ENCODE peak calls at places on chromosomes 1 and 21, in nine cellular contexts. W is psoas muscle; J is MG63; I is upper lobe of right lung; R is fibroblast of lung; Z is CD8-positive, alpha-beta memory T cell; N is heart right ventricle; L is IMR-90; F is thyroid gland. V is an unnamed sample.

GRCh38 chr1:150017206-150017750 is 6.8 kb upstream of the OTUD7B start:
- DNase-seq in I (no peak), J (no peak), N (no peak), L (no peak), F (peak; percentile 10), W (no peak), Z (no peak), R (no peak), V (no peak)

GRCh38 chr1:72284398-72285073 is 2.2 kb upstream of the NEGR1 start:
- DNase-seq in N (peak; percentile 45), Z (no peak), F (peak; percentile 66), W (peak; percentile 51), L (peak; percentile 96), R (peak; percentile 96), J (peak; percentile 72), I (peak; percentile 64), V (peak; percentile 91)

GRCh38 chr1:214285622-214286440 is 4.9 kb downstream of the SMYD2 start:
- DNase-seq in Z (no peak), F (no peak), N (no peak), L (no peak), R (no peak), J (no peak), I (no peak), W (no peak), V (no peak)

GRCh38 chr1:206079130-206079529 is 26.2 kb downstream of the RHEX start:
- DNase-seq in L (no peak), J (no peak), Z (no peak), I (no peak), N (no peak), F (no peak), W (no peak), R (no peak), V (no peak)

GRCh38 chr1:238811211-238811610 is 575.2 kb upstream of the CHRM3 start:
- DNase-seq in L (no peak), R (peak; percentile 73), F (no peak), Z (no peak), W (no peak), N (no peak), J (no peak), I (no peak), V (peak; percentile 1)

GRCh38 chr21:16913010-16913409 is 599.8 kb upstream of the CXADR start:
- DNase-seq in Z (no peak), J (peak; percentile 34), W (no peak), N (no peak), L (no peak), R (no peak), F (peak; percentile 8), I (no peak), V (no peak)

GRCh38 chr21:14306143-14306907 is 76.6 kb downstream of the HSPA13 start:
- DNase-seq in R (no peak), W (no peak), N (no peak), I (no peak), F (no peak), L (peak; percentile 3), Z (no peak), J (no peak), V (peak; percentile 44)

GRCh38 chr1:62962794-62963776 is 179.2 kb downstream of the ATG4C start:
- DNase-seq in R (peak; percentile 27), Z (no peak), L (peak; percentile 14), W (no peak), I (no peak), J (peak; percentile 7), N (peak; percentile 12), F (peak; percentile 42), V (peak; percentile 56)

GRCh38 chr21:42737969-42738590 is 84.7 kb downstream of the PDE9A start:
- DNase-seq in I (peak; percentile 81), J (no peak), F (peak; percentile 34), W (peak; percentile 78), L (no peak), Z (peak; percentile 72), R (no peak), N (peak; percentile 67), V (no peak)

GRCh38 chr21:42063578-42064521 is 7.3 kb upstream of the UMODL1 start:
- DNase-seq in L (no peak), J (no peak), Z (peak; percentile 75), I (no peak), R (peak; percentile 20), F (peak; percentile 88), N (no peak), W (no peak), V (no peak)

GRCh38 chr1:201702936-201703335 is 126.0 kb upstream of the IPO9 start:
- DNase-seq in F (peak; percentile 67), W (no peak), N (no peak), J (no peak), Z (no peak), R (peak; percentile 50), L (peak; percentile 55), I (no peak), V (no peak)

GRCh38 chr1:9900142-9901043 is 9.7 kb downstream of the CTNNBIP1 start:
- DNase-seq in N (peak; percentile 85), F (peak; percentile 93), R (peak; percentile 29), W (no peak), J (no peak), Z (no peak), I (peak; percentile 90), L (no peak), V (no peak)

GRCh38 chr1:165570078-165570477 is 26.3 kb downstream of the LRRC52 start:
- DNase-seq in N (no peak), F (no peak), W (no peak), J (no peak), L (no peak), I (no peak), R (no peak), Z (no peak), V (no peak)

GRCh38 chr21:32539378-32539777 is 45.9 kb downstream of the TCP10L start:
- DNase-seq in I (no peak), L (no peak), R (no peak), N (no peak), Z (no peak), J (no peak), F (no peak), W (no peak), V (no peak)

GRCh38 chr21:32535616-32536015 is 49.7 kb downstream of the TCP10L start:
- DNase-seq in I (no peak), L (no peak), J (no peak), F (no peak), N (no peak), R (no peak), Z (no peak), W (no peak), V (no peak)

GRCh38 chr21:32537569-32537881 is 47.8 kb downstream of the TCP10L start:
- DNase-seq in W (no peak), Z (no peak), J (no peak), R (no peak), F (peak; percentile 84), N (no peak), I (no peak), L (no peak), V (no peak)

GRCh38 chr21:32534113-32534512 is 51.2 kb downstream of the TCP10L start:
- DNase-seq in L (no peak), F (no peak), I (no peak), R (no peak), Z (no peak), N (no peak), W (no peak), J (no peak), V (no peak)

DNA sequence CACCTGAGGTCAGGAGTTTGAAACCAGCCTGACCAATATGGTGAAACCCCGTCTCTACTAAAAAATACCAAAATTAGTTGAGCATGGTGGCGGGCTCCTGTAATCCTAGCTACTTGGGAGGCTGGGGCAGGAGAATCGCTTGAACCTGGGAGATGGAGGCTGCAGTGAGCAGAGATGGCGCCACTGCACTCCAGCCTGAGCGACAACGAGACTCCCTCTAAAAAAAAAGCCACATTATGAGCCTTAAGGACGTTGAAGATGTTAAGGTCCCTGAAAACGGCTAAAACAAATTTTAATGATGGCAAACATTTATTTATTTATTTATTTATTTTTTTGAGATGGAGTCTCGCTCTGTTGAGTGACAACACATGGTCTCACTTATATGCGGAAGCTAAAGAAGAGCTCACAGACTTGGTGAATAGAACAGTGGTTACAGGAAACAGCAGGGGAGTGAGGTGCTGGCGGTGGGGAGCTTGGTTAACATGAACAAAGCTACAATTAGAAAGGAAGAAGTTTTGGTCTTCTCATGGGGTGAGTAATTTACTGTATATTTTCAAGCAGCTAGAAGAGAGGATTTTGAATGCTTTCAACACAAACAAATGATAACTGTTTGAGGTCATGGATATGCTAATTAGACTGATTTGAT is 47.1 kb downstream of the TCP10L start:
- DNase-seq in Z (peak; percentile 50), W (no peak), I (no peak), R (no peak), N (no peak), F (no peak), L (no peak), J (no peak), V (no peak)
- H3K9me3 ChIP-seq in Z (no peaks in the 10 kb centered on the region), W (no peaks in the 10 kb centered on the region), I (no peaks in the 10 kb centered on the region), R (no peaks in the 10 kb centered on the region), N (no peaks in the 10 kb centered on the region), F (no peaks in the 10 kb centered on the region), L (no peaks in the 10 kb centered on the region), J (no peaks in the 10 kb centered on the region), V (no peaks in the 10 kb centered on the region)

DNA sequence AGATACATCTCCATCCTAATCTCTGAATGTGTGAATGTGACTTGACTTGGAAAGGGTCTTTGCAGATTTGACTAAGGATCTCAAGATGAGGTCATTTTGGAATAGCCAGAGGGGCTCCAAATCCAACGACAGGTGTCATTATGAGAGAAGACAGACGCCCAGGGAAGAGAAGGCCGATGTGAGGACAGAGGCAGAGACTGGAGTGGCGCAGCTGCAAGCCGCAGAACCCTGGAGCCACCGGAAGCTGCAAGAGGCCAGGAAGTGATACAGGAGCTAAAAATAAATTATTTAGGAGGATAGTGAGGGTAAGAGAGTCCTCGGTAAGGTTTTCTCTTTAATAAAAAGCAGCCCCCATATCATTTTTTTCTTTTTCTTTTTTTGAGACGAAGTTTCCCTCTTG is 9.7 kb upstream of the AADACL4 start:
- DNase-seq in L (no peak), Z (no peak), N (no peak), R (no peak), J (no peak), F (no peak), I (no peak), W (peak; percentile 47), V (no peak)
- H3K9me3 ChIP-seq in L (peaks cover 8% of the 10 kb centered on the region), Z (no peaks in the 10 kb centered on the region), N (peaks cover under 1% of the 10 kb centered on the region), R (no peaks in the 10 kb centered on the region), J (peaks cover 1% of the 10 kb centered on the region), F (no peaks in the 10 kb centered on the region), I (no peaks in the 10 kb centered on the region), W (peaks cover 3% of the 10 kb centered on the region), V (peaks cover 12% of the 10 kb centered on the region)

GRCh38 chr1:227632325-227632724 is 69.0 kb downstream of the ZNF678 start:
- DNase-seq in R (no peak), F (no peak), Z (no peak), L (no peak), W (no peak), J (no peak), N (no peak), I (no peak), V (no peak)

DNA sequence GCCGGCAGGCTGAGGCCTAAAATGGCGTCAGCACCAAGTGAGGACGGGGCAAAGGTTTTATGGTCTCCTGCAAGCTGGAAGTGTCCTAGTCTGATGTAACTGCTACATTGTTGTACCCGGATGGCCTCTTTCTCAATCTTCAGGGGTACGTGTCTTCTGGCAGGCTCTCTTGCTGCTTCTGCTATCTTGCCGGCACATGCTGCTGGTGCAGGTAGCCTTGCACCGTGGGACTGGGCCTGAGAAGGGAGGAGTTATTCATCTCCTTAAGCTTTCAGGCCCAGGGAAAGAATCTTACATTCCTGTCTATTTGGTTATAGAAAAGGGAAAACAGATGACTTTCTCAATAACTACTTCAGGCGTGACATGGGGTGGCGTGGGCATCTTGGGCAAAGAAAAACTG is 72.2 kb downstream of the ZNF678 start:
- DNase-seq in Z (no peak), N (no peak), I (no peak), R (no peak), J (no peak), W (no peak), F (no peak), L (no peak), V (no peak)
- H3K9me3 ChIP-seq in Z (peaks cover 30% of the 10 kb centered on the region), N (peaks cover 85% of the 10 kb centered on the region), I (peaks cover 62% of the 10 kb centered on the region), R (no peaks in the 10 kb centered on the region), J (peaks cover 37% of the 10 kb centered on the region), W (peaks cover 50% of the 10 kb centered on the region), F (no peaks in the 10 kb centered on the region), L (peaks cover 75% of the 10 kb centered on the region), V (peaks cover 73% of the 10 kb centered on the region)

GRCh38 chr1:54403377-54403776 is 2.8 kb downstream of the SSBP3 start:
- DNase-seq in Z (no peak), J (no peak), F (no peak), I (no peak), L (no peak), R (no peak), W (no peak), N (no peak), V (peak; percentile 7)
- H3K9me3 ChIP-seq in Z (no peaks in the 10 kb centered on the region), J (no peaks in the 10 kb centered on the region), F (no peaks in the 10 kb centered on the region), I (no peaks in the 10 kb centered on the region), L (no peaks in the 10 kb centered on the region), R (no peaks in the 10 kb centered on the region), W (no peaks in the 10 kb centered on the region), N (no peaks in the 10 kb centered on the region), V (no peaks in the 10 kb centered on the region)

V was measured in adipocyte.